ENCODE peak calls at places on chromosomes 12 and 14, in five cellular contexts. E is cardiac muscle cell, K is fibroblast of lung, B is stomach, C is neural progenitor cell. P is an unnamed sample.

GRCh38 chr12:4107436-4107878 is 166.1 kb upstream of the CCND2 start:
- DNase-seq in C (peak; percentile 73), E (peak; percentile 47), B (no peak), K (peak; percentile 72), P (no peak)

GRCh38 chr14:38828183-38828877 is 274.7 kb downstream of the SEC23A start:
- DNase-seq in E (no peak), K (no peak), C (no peak), B (no peak), P (no peak)

GRCh38 chr12:48996794-48997718 is 2.1 kb downstream of the DDN start:
- DNase-seq in E (peak; percentile 92), K (peak; percentile 68), B (peak; percentile 81), C (peak; percentile 94), P (peak; percentile 80)

GRCh38 chr12:94123127-94123526 is 25.2 kb upstream of the PLXNC1 start:
- DNase-seq in B (no peak), K (no peak), C (no peak), E (no peak), P (no peak)

GRCh38 chr12:10690906-10691305 is 17.1 kb upstream of the STYK1 start:
- DNase-seq in B (no peak), E (no peak), K (no peak), C (no peak), P (no peak)

GRCh38 chr14:69612014-69612758 is 790 bp downstream of the SUSD6 start:
- DNase-seq in B (no peak), K (peak; percentile 25), C (peak; percentile 80), E (no peak), P (peak; percentile 38)

GRCh38 chr12:115137812-115138521 is 454.0 kb upstream of the TBX3 start:
- DNase-seq in B (no peak), E (no peak), C (no peak), K (no peak), P (no peak)

GRCh38 chr12:66664076-66664475 is 14.8 kb downstream of the GRIP1 start:
- DNase-seq in C (no peak), B (no peak), E (no peak), K (no peak), P (no peak)

GRCh38 chr12:66235626-66236281 is 46.7 kb downstream of the IRAK3 start:
- DNase-seq in K (peak; percentile 24), C (no peak), E (no peak), B (no peak), P (no peak)

GRCh38 chr14:28612414-28612813 is 154.2 kb upstream of the FOXG1 start:
- DNase-seq in B (no peak), E (no peak), C (no peak), K (no peak), P (no peak)

GRCh38 chr14:93056166-93056839 is 59.4 kb downstream of the ITPK1 start:
- DNase-seq in E (no peak), C (peak; percentile 58), K (peak; percentile 33), B (no peak), P (no peak)

GRCh38 chr12:124554429-124555029 is 12.9 kb downstream of the NCOR2 start:
- DNase-seq in B (no peak), K (no peak), E (no peak), C (no peak), P (peak; percentile 52)

GRCh38 chr12:130589391-130590317 is 126.4 kb downstream of the RIMBP2 start:
- DNase-seq in C (no peak), B (no peak), E (no peak), K (no peak), P (no peak)

GRCh38 chr12:124413401-124413800 is 118.5 kb downstream of the RFLNA start:
- DNase-seq in K (no peak), C (no peak), B (no peak), E (no peak), P (peak; percentile 78)

GRCh38 chr14:87386453-87386980 is 606.5 kb downstream of the GALC start:
- DNase-seq in B (no peak), C (no peak), K (no peak), E (no peak), P (no peak)

GRCh38 chr12:46267618-46268348 is 1.1 kb downstream of the SLC38A1 start:
- DNase-seq in K (peak; percentile 22), B (no peak), C (peak; percentile 49), E (peak; percentile 30), P (no peak)

GRCh38 chr14:99910337-99911268 is 117.4 kb downstream of the EML1 start:
- DNase-seq in B (no peak), C (peak; percentile 11), K (peak; percentile 74), E (no peak), P (no peak)

GRCh38 chr14:72625689-72626088 is 268.2 kb downstream of the DPF3 start:
- DNase-seq in K (no peak), E (no peak), B (no peak), C (no peak), P (no peak)

GRCh38 chr14:101849125-101849524 is 87.6 kb downstream of the PPP2R5C start:
- DNase-seq in B (no peak), K (no peak), E (peak; percentile 27), C (no peak), P (peak; percentile 70)

GRCh38 chr12:90832427-90832826 is 122.5 kb downstream of the CCER1 start:
- DNase-seq in K (no peak), B (no peak), C (no peak), E (no peak), P (no peak)
- TF ChIP-seq CTCF in K (no peak), B (no peak), C (no peak), E (no peak), P (no peak)

DNA sequence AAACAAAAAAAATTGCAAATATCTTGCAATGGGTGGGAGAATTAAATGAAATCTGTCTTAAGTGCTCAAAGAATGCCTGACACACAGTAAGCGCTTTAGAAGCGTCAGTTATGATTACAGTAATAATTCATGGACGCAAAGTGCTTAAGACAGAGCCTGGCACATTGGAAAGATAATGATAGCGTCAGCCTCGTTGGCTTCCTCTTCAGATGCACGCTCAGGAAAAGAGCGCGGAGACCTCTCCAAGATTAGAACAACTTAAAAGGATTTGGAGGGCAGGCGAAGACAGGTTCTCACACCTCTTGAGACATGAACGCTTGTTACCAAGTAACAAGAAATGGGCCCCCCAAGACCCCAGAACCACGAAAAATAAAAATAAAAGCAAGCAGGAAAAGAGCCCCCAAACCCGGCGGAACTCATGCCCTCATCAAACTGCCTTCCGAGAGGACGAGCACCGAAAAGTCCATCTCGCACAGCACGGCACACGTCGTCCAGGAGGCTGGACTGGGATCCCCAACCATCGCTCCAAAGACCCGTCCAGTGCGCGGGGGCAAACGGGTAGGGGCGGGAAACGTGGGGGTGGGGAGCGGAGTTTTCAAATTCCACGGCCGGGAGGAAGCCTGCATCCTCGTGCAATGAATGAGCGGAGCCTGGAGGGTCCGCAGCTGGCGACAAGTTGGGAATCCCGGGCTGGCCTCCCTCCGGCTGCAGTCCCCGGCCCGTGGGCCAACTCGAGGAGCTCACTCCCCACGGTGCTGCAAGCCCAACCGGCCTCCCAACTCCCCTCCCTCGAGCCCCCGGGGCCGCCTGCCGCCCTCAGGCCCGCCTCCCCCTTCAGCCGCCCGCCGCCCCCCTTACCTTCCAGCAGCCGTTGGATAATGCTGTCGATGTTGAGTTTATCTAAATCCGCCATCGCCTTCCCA is 635 bp downstream of the PPP1CC start:
- DNase-seq in C (peak; percentile 79), B (peak; percentile 28), K (peak; percentile 42), E (peak; percentile 45), P (no peak)
- H3K4me1 ChIP-seq in C (peaks cover 44% of the 10 kb centered on the region), B (peaks cover 70% of the 10 kb centered on the region), K (peaks cover 8% of the 10 kb centered on the region), E (peaks cover 44% of the 10 kb centered on the region), P (peaks cover 80% of the 10 kb centered on the region)

DNA sequence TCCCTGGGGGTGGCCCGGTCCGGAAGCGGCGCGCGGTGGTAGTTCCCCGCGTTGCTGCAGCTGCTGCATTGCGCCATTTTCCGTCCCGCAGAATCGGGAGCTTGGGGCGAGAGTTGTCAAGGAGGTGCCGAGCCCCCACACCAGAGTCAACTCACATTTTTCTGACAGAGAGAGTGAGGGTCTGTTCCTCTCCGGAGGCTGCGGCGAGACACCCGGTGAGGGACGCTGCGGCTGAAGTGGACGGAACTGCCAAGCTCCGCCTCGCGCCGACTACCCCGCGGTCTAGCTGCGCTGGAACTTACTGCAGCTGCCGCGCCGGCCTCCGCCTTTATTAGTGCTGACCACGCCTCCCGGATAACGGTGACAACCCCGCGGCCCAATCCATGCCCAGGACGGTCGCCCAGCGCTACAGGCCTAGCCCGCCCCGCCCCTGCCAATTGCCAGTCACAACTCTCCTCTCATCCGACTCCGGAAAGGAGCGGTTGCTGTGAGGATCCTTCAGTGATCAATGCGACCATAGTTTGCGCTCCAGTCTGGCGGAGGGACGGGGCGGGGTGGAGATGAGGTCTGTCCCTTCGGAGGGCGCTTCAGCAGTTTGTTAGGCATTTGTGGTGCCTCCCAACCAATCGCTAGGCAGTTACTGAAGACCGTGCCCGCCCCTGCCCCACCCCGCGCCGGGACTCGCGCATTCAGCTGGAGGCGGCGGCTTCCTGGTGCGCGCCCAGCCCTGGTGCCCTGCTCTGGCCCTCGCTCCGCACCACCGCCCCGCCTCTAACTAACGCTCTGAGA is at the start of gene VAMP1:
- DNase-seq in B (peak; percentile 98), E (peak; percentile 98), K (peak; percentile 97), C (peak; percentile 100), P (peak; percentile 98)
- TF ChIP-seq CTCF in B (no peak), E (no peak), K (no peak), C (no peak), P (peak; percentile 41)

GRCh38 chr14:51552275-51552674 is 99.4 kb upstream of the FRMD6 start:
- DNase-seq in C (peak; percentile 11), B (no peak), K (no peak), E (no peak), P (no peak)

GRCh38 chr14:51548187-51548586 is 103.5 kb upstream of the FRMD6 start:
- DNase-seq in E (no peak), C (no peak), B (no peak), K (no peak), P (no peak)

GRCh38 chr14:51554339-51554920 is 97.3 kb upstream of the FRMD6 start:
- DNase-seq in K (peak; percentile 66), E (no peak), B (no peak), C (no peak), P (no peak)

GRCh38 chr14:51554953-51555352 is 96.8 kb upstream of the FRMD6 start:
- DNase-seq in C (peak; percentile 10), B (no peak), K (peak; percentile 58), E (no peak), P (no peak)

DNA sequence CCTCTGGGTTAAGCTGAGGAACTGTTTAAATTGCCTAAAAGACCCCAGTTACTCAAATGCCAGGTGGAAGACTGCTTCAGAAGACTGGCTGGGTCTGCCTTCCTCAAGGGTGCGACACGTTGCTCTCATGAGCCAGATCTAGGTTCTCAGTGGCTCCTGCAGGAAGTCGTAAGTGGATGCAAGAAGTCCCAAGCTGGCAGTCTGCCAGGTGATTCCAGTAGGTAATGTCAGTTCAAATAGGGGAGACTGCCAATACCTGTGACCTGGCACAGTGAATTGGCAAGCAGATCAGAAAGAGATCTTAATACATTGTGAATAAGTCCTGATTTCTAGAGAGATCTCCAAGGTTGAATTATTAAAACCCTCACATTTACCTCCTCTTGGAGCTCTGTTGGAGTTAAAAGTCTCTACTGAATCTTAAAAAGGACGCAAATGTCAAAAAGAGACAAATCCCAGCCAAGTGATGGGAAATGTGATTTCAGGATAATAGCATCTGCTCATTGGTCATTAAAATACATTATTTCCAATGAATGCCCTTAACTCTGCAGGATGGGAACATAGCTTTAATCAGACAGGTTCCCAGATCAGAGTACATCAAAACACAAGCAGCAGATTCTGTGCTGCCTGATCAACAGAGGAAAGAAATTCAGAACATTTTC is 98.8 kb upstream of the FRMD6 start:
- DNase-seq in C (no peak), B (no peak), E (peak; percentile 47), K (no peak), P (no peak)
- H3K4me1 ChIP-seq in C (no peaks in the 10 kb centered on the region), B (no peaks in the 10 kb centered on the region), E (no peaks in the 10 kb centered on the region), K (peaks cover 22% of the 10 kb centered on the region), P (no peaks in the 10 kb centered on the region)